ENCODE peak calls at places on chromosome 20, in six cellular contexts. One of them, this sample, is unnamed.

GRCh38 chr20:3711418-3712043 is 869 bp downstream of the SIGLEC1 start:
- DNase-seq in brain microvascular endothelial cell: no peak
- DNase-seq in neural crest cell: no peak
- DNase-seq in stimulated activated CD8-positive, alpha-beta memory T cell treated with anti-CD3 and anti-CD28 coated beads, Interleukin-2, amount 100 ng/mL, for 1 hour: no peak
- DNase-seq in head of caudate nucleus: no peak
- DNase-seq in dermis microvascular lymphatic vessel endothelial cell: no peak
- DNase-seq in this sample: no peak

GRCh38 chr20:10604865-10605440 is 68.8 kb downstream of the JAG1 start:
- DNase-seq in brain microvascular endothelial cell: no peak
- DNase-seq in neural crest cell: no peak
- DNase-seq in stimulated activated CD8-positive, alpha-beta memory T cell treated with anti-CD3 and anti-CD28 coated beads, Interleukin-2, amount 100 ng/mL, for 1 hour: no peak
- DNase-seq in head of caudate nucleus: no peak
- DNase-seq in dermis microvascular lymphatic vessel endothelial cell: no peak
- DNase-seq in this sample: no peak

GRCh38 chr20:47360489-47361267 is 4.2 kb upstream of the ZMYND8 start:
- DNase-seq in brain microvascular endothelial cell: peak
- DNase-seq in neural crest cell: peak
- DNase-seq in stimulated activated CD8-positive, alpha-beta memory T cell treated with anti-CD3 and anti-CD28 coated beads, Interleukin-2, amount 100 ng/mL, for 1 hour: no peak
- DNase-seq in head of caudate nucleus: peak
- DNase-seq in dermis microvascular lymphatic vessel endothelial cell: peak
- DNase-seq in this sample: peak

GRCh38 chr20:341682-342081 is 5.2 kb upstream of the NRSN2 start:
- DNase-seq in brain microvascular endothelial cell: peak
- DNase-seq in neural crest cell: no peak
- DNase-seq in stimulated activated CD8-positive, alpha-beta memory T cell treated with anti-CD3 and anti-CD28 coated beads, Interleukin-2, amount 100 ng/mL, for 1 hour: no peak
- DNase-seq in head of caudate nucleus: no peak
- DNase-seq in dermis microvascular lymphatic vessel endothelial cell: peak
- DNase-seq in this sample: no peak

GRCh38 chr20:17606001-17606400 is 36.1 kb downstream of the DSTN start:
- DNase-seq in brain microvascular endothelial cell: no peak
- DNase-seq in neural crest cell: no peak
- DNase-seq in stimulated activated CD8-positive, alpha-beta memory T cell treated with anti-CD3 and anti-CD28 coated beads, Interleukin-2, amount 100 ng/mL, for 1 hour: no peak
- DNase-seq in head of caudate nucleus: no peak
- DNase-seq in dermis microvascular lymphatic vessel endothelial cell: no peak
- DNase-seq in this sample: no peak

GRCh38 chr20:24458441-24458840 is 11.0 kb upstream of the SYNDIG1 start:
- DNase-seq in brain microvascular endothelial cell: no peak
- DNase-seq in neural crest cell: no peak
- DNase-seq in stimulated activated CD8-positive, alpha-beta memory T cell treated with anti-CD3 and anti-CD28 coated beads, Interleukin-2, amount 100 ng/mL, for 1 hour: no peak
- DNase-seq in head of caudate nucleus: peak
- DNase-seq in dermis microvascular lymphatic vessel endothelial cell: no peak
- DNase-seq in this sample: no peak

GRCh38 chr20:13008761-13009681 is at the start of gene SPTLC3:
- DNase-seq in brain microvascular endothelial cell: peak
- DNase-seq in neural crest cell: no peak
- DNase-seq in stimulated activated CD8-positive, alpha-beta memory T cell treated with anti-CD3 and anti-CD28 coated beads, Interleukin-2, amount 100 ng/mL, for 1 hour: no peak
- DNase-seq in head of caudate nucleus: peak
- DNase-seq in dermis microvascular lymphatic vessel endothelial cell: no peak
- DNase-seq in this sample: peak

GRCh38 chr20:34979366-34980153 is 23.9 kb downstream of the MYH7B start:
- DNase-seq in brain microvascular endothelial cell: no peak
- DNase-seq in neural crest cell: no peak
- DNase-seq in stimulated activated CD8-positive, alpha-beta memory T cell treated with anti-CD3 and anti-CD28 coated beads, Interleukin-2, amount 100 ng/mL, for 1 hour: no peak
- DNase-seq in head of caudate nucleus: no peak
- DNase-seq in dermis microvascular lymphatic vessel endothelial cell: no peak
- DNase-seq in this sample: no peak

GRCh38 chr20:313948-314347 is 11.4 kb upstream of the SOX12 start:
- DNase-seq in brain microvascular endothelial cell: peak
- DNase-seq in neural crest cell: no peak
- DNase-seq in stimulated activated CD8-positive, alpha-beta memory T cell treated with anti-CD3 and anti-CD28 coated beads, Interleukin-2, amount 100 ng/mL, for 1 hour: no peak
- DNase-seq in head of caudate nucleus: no peak
- DNase-seq in dermis microvascular lymphatic vessel endothelial cell: peak
- DNase-seq in this sample: no peak

GRCh38 chr20:39090881-39091280 is 128.7 kb downstream of the DHX35 start:
- DNase-seq in brain microvascular endothelial cell: no peak
- DNase-seq in neural crest cell: no peak
- DNase-seq in stimulated activated CD8-positive, alpha-beta memory T cell treated with anti-CD3 and anti-CD28 coated beads, Interleukin-2, amount 100 ng/mL, for 1 hour: no peak
- DNase-seq in head of caudate nucleus: no peak
- DNase-seq in dermis microvascular lymphatic vessel endothelial cell: no peak
- DNase-seq in this sample: no peak

GRCh38 chr20:1474817-1475603 is 8.4 kb upstream of the NSFL1C start:
- DNase-seq in brain microvascular endothelial cell: no peak
- DNase-seq in neural crest cell: no peak
- DNase-seq in stimulated activated CD8-positive, alpha-beta memory T cell treated with anti-CD3 and anti-CD28 coated beads, Interleukin-2, amount 100 ng/mL, for 1 hour: no peak
- DNase-seq in head of caudate nucleus: no peak
- DNase-seq in dermis microvascular lymphatic vessel endothelial cell: peak
- DNase-seq in this sample: no peak

GRCh38 chr20:61979090-61979489 is 86.6 kb downstream of the TAF4 start:
- DNase-seq in brain microvascular endothelial cell: no peak
- DNase-seq in neural crest cell: no peak
- DNase-seq in stimulated activated CD8-positive, alpha-beta memory T cell treated with anti-CD3 and anti-CD28 coated beads, Interleukin-2, amount 100 ng/mL, for 1 hour: no peak
- DNase-seq in head of caudate nucleus: no peak
- DNase-seq in dermis microvascular lymphatic vessel endothelial cell: no peak
- DNase-seq in this sample: no peak

GRCh38 chr20:2911200-2911599 is 37.9 kb downstream of the PTPRA start:
- DNase-seq in brain microvascular endothelial cell: no peak
- DNase-seq in neural crest cell: no peak
- DNase-seq in stimulated activated CD8-positive, alpha-beta memory T cell treated with anti-CD3 and anti-CD28 coated beads, Interleukin-2, amount 100 ng/mL, for 1 hour: no peak
- DNase-seq in head of caudate nucleus: no peak
- DNase-seq in dermis microvascular lymphatic vessel endothelial cell: no peak
- DNase-seq in this sample: no peak

GRCh38 chr20:14986026-14986655 is 648.7 kb upstream of the FLRT3 start:
- DNase-seq in brain microvascular endothelial cell: no peak
- DNase-seq in neural crest cell: no peak
- DNase-seq in stimulated activated CD8-positive, alpha-beta memory T cell treated with anti-CD3 and anti-CD28 coated beads, Interleukin-2, amount 100 ng/mL, for 1 hour: no peak
- DNase-seq in head of caudate nucleus: no peak
- DNase-seq in dermis microvascular lymphatic vessel endothelial cell: peak
- DNase-seq in this sample: no peak

GRCh38 chr20:63082939-63083735 is 76.4 kb upstream of the BHLHE23 start:
- DNase-seq in brain microvascular endothelial cell: no peak
- DNase-seq in neural crest cell: no peak
- DNase-seq in stimulated activated CD8-positive, alpha-beta memory T cell treated with anti-CD3 and anti-CD28 coated beads, Interleukin-2, amount 100 ng/mL, for 1 hour: no peak
- DNase-seq in head of caudate nucleus: no peak
- DNase-seq in dermis microvascular lymphatic vessel endothelial cell: no peak
- DNase-seq in this sample: no peak

GRCh38 chr20:40189621-40190020 is 499.4 kb downstream of the MAFB start:
- DNase-seq in brain microvascular endothelial cell: no peak
- DNase-seq in neural crest cell: no peak
- DNase-seq in stimulated activated CD8-positive, alpha-beta memory T cell treated with anti-CD3 and anti-CD28 coated beads, Interleukin-2, amount 100 ng/mL, for 1 hour: no peak
- DNase-seq in head of caudate nucleus: no peak
- DNase-seq in dermis microvascular lymphatic vessel endothelial cell: no peak
- DNase-seq in this sample: no peak

GRCh38 chr20:37020636-37021035 is 69.1 kb upstream of the SAMHD1 start:
- DNase-seq in brain microvascular endothelial cell: no peak
- DNase-seq in neural crest cell: no peak
- DNase-seq in stimulated activated CD8-positive, alpha-beta memory T cell treated with anti-CD3 and anti-CD28 coated beads, Interleukin-2, amount 100 ng/mL, for 1 hour: no peak
- DNase-seq in head of caudate nucleus: no peak
- DNase-seq in dermis microvascular lymphatic vessel endothelial cell: no peak
- DNase-seq in this sample: no peak

GRCh38 chr20:47396762-47397476 is 40.4 kb upstream of the ZMYND8 start:
- DNase-seq in brain microvascular endothelial cell: peak
- DNase-seq in neural crest cell: no peak
- DNase-seq in stimulated activated CD8-positive, alpha-beta memory T cell treated with anti-CD3 and anti-CD28 coated beads, Interleukin-2, amount 100 ng/mL, for 1 hour: no peak
- DNase-seq in head of caudate nucleus: no peak
- DNase-seq in dermis microvascular lymphatic vessel endothelial cell: no peak
- DNase-seq in this sample: no peak

GRCh38 chr20:10430000-10430466 is 4.0 kb downstream of the MKKS start:
- DNase-seq in brain microvascular endothelial cell: no peak
- DNase-seq in neural crest cell: no peak
- DNase-seq in stimulated activated CD8-positive, alpha-beta memory T cell treated with anti-CD3 and anti-CD28 coated beads, Interleukin-2, amount 100 ng/mL, for 1 hour: no peak
- DNase-seq in head of caudate nucleus: no peak
- DNase-seq in dermis microvascular lymphatic vessel endothelial cell: peak
- DNase-seq in this sample: no peak

GRCh38 chr20:48791666-48792071 is 36.1 kb downstream of the PREX1 start:
- DNase-seq in brain microvascular endothelial cell: no peak
- DNase-seq in neural crest cell: no peak
- DNase-seq in stimulated activated CD8-positive, alpha-beta memory T cell treated with anti-CD3 and anti-CD28 coated beads, Interleukin-2, amount 100 ng/mL, for 1 hour: no peak
- DNase-seq in head of caudate nucleus: no peak
- DNase-seq in dermis microvascular lymphatic vessel endothelial cell: peak
- DNase-seq in this sample: no peak

GRCh38 chr20:25553819-25554296 is 31.5 kb downstream of the NINL start:
- DNase-seq in brain microvascular endothelial cell: peak
- DNase-seq in neural crest cell: no peak
- DNase-seq in stimulated activated CD8-positive, alpha-beta memory T cell treated with anti-CD3 and anti-CD28 coated beads, Interleukin-2, amount 100 ng/mL, for 1 hour: no peak
- DNase-seq in head of caudate nucleus: peak
- DNase-seq in dermis microvascular lymphatic vessel endothelial cell: peak
- DNase-seq in this sample: no peak

GRCh38 chr20:61932711-61933480 is 132.8 kb downstream of the TAF4 start:
- DNase-seq in brain microvascular endothelial cell: no peak
- DNase-seq in neural crest cell: no peak
- DNase-seq in stimulated activated CD8-positive, alpha-beta memory T cell treated with anti-CD3 and anti-CD28 coated beads, Interleukin-2, amount 100 ng/mL, for 1 hour: no peak
- DNase-seq in head of caudate nucleus: no peak
- DNase-seq in dermis microvascular lymphatic vessel endothelial cell: no peak
- DNase-seq in this sample: no peak

GRCh38 chr20:48841861-48842529 is 14.2 kb upstream of the PREX1 start:
- DNase-seq in brain microvascular endothelial cell: peak
- DNase-seq in neural crest cell: no peak
- DNase-seq in stimulated activated CD8-positive, alpha-beta memory T cell treated with anti-CD3 and anti-CD28 coated beads, Interleukin-2, amount 100 ng/mL, for 1 hour: no peak
- DNase-seq in head of caudate nucleus: no peak
- DNase-seq in dermis microvascular lymphatic vessel endothelial cell: peak
- DNase-seq in this sample: no peak

GRCh38 chr20:12276011-12276673 is 358.4 kb downstream of the BTBD3 start:
- DNase-seq in brain microvascular endothelial cell: no peak
- DNase-seq in neural crest cell: no peak
- DNase-seq in stimulated activated CD8-positive, alpha-beta memory T cell treated with anti-CD3 and anti-CD28 coated beads, Interleukin-2, amount 100 ng/mL, for 1 hour: no peak
- DNase-seq in head of caudate nucleus: no peak
- DNase-seq in dermis microvascular lymphatic vessel endothelial cell: no peak
- DNase-seq in this sample: no peak

GRCh38 chr20:62236674-62236996 is 1.7 kb upstream of the OSBPL2 start:
- DNase-seq in brain microvascular endothelial cell: no peak
- DNase-seq in neural crest cell: peak
- DNase-seq in stimulated activated CD8-positive, alpha-beta memory T cell treated with anti-CD3 and anti-CD28 coated beads, Interleukin-2, amount 100 ng/mL, for 1 hour: no peak
- DNase-seq in head of caudate nucleus: peak
- DNase-seq in dermis microvascular lymphatic vessel endothelial cell: no peak
- DNase-seq in this sample: no peak

GRCh38 chr20:47066484-47067270 is 172.0 kb downstream of the EYA2 start:
- DNase-seq in brain microvascular endothelial cell: peak
- DNase-seq in neural crest cell: no peak
- DNase-seq in stimulated activated CD8-positive, alpha-beta memory T cell treated with anti-CD3 and anti-CD28 coated beads, Interleukin-2, amount 100 ng/mL, for 1 hour: no peak
- DNase-seq in head of caudate nucleus: no peak
- DNase-seq in dermis microvascular lymphatic vessel endothelial cell: peak
- DNase-seq in this sample: no peak

GRCh38 chr20:9161308-9161707 is 92.4 kb downstream of the PLCB4 start:
- DNase-seq in brain microvascular endothelial cell: no peak
- DNase-seq in neural crest cell: no peak
- DNase-seq in stimulated activated CD8-positive, alpha-beta memory T cell treated with anti-CD3 and anti-CD28 coated beads, Interleukin-2, amount 100 ng/mL, for 1 hour: no peak
- DNase-seq in head of caudate nucleus: no peak
- DNase-seq in dermis microvascular lymphatic vessel endothelial cell: no peak
- DNase-seq in this sample: no peak

GRCh38 chr20:38275815-38276550 is 15.4 kb upstream of the KIAA1755 start:
- DNase-seq in brain microvascular endothelial cell: peak
- DNase-seq in neural crest cell: no peak
- DNase-seq in stimulated activated CD8-positive, alpha-beta memory T cell treated with anti-CD3 and anti-CD28 coated beads, Interleukin-2, amount 100 ng/mL, for 1 hour: no peak
- DNase-seq in head of caudate nucleus: no peak
- DNase-seq in dermis microvascular lymphatic vessel endothelial cell: peak
- DNase-seq in this sample: no peak

GRCh38 chr20:46558511-46558959 is 8.1 kb upstream of the OCSTAMP start:
- DNase-seq in brain microvascular endothelial cell: peak
- DNase-seq in neural crest cell: no peak
- DNase-seq in stimulated activated CD8-positive, alpha-beta memory T cell treated with anti-CD3 and anti-CD28 coated beads, Interleukin-2, amount 100 ng/mL, for 1 hour: no peak
- DNase-seq in head of caudate nucleus: no peak
- DNase-seq in dermis microvascular lymphatic vessel endothelial cell: peak
- DNase-seq in this sample: peak

GRCh38 chr20:14142964-14143627 is 147.8 kb downstream of the MACROD2 start:
- DNase-seq in brain microvascular endothelial cell: peak
- DNase-seq in neural crest cell: no peak
- DNase-seq in stimulated activated CD8-positive, alpha-beta memory T cell treated with anti-CD3 and anti-CD28 coated beads, Interleukin-2, amount 100 ng/mL, for 1 hour: no peak
- DNase-seq in head of caudate nucleus: no peak
- DNase-seq in dermis microvascular lymphatic vessel endothelial cell: no peak
- DNase-seq in this sample: no peak

GRCh38 chr20:47713941-47714450 is 71.3 kb downstream of the SULF2 start:
- DNase-seq in brain microvascular endothelial cell: no peak
- DNase-seq in neural crest cell: no peak
- DNase-seq in stimulated activated CD8-positive, alpha-beta memory T cell treated with anti-CD3 and anti-CD28 coated beads, Interleukin-2, amount 100 ng/mL, for 1 hour: no peak
- DNase-seq in head of caudate nucleus: no peak
- DNase-seq in dermis microvascular lymphatic vessel endothelial cell: peak
- DNase-seq in this sample: no peak

GRCh38 chr20:61759286-61760065 is 306.2 kb downstream of the TAF4 start:
- DNase-seq in brain microvascular endothelial cell: no peak
- DNase-seq in neural crest cell: no peak
- DNase-seq in stimulated activated CD8-positive, alpha-beta memory T cell treated with anti-CD3 and anti-CD28 coated beads, Interleukin-2, amount 100 ng/mL, for 1 hour: no peak
- DNase-seq in head of caudate nucleus: peak
- DNase-seq in dermis microvascular lymphatic vessel endothelial cell: no peak
- DNase-seq in this sample: no peak

GRCh38 chr20:22333885-22334545 is 250.4 kb downstream of the FOXA2 start:
- DNase-seq in brain microvascular endothelial cell: peak
- DNase-seq in neural crest cell: peak
- DNase-seq in stimulated activated CD8-positive, alpha-beta memory T cell treated with anti-CD3 and anti-CD28 coated beads, Interleukin-2, amount 100 ng/mL, for 1 hour: no peak
- DNase-seq in head of caudate nucleus: peak
- DNase-seq in dermis microvascular lymphatic vessel endothelial cell: peak
- DNase-seq in this sample: no peak

This sample was measured in substantia nigra.